ENCODE peak calls at places on chromosome 20, in eight cellular contexts. B is SK-N-SH, K is spleen, S is upper lobe of right lung, Q is AG04449, L is fibroblast of mammary gland, D is RWPE1, E is OCI-LY7. I is an unnamed sample.

GRCh38 chr20:18742841-18743240 is 70.7 kb upstream of the SCP2D1 start:
- DNase-seq in K (no peak), Q (no peak), S (no peak), E (no peak), L (no peak), D (no peak), B (no peak), I (no peak)

GRCh38 chr20:381581-382290 is 1.2 kb downstream of the TRIB3 start:
- DNase-seq in D (peak; percentile 77), Q (no peak), L (peak; percentile 73), S (peak; percentile 90), B (peak; percentile 88), E (peak; percentile 92), K (peak; percentile 96), I (peak; percentile 56)

GRCh38 chr20:51393566-51393965 is 149.0 kb downstream of the NFATC2 start:
- DNase-seq in D (no peak), S (no peak), E (no peak), L (no peak), Q (no peak), K (peak; percentile 68), B (no peak), I (no peak)

GRCh38 chr20:14235355-14235754 is 102.1 kb downstream of the FLRT3 start:
- DNase-seq in L (peak; percentile 83), Q (peak; percentile 33), E (no peak), B (no peak), D (peak; percentile 36), S (no peak), K (no peak), I (no peak)

GRCh38 chr20:1764136-1765033 is 106.8 kb upstream of the SIRPG start:
- DNase-seq in K (peak; percentile 87), D (peak; percentile 79), E (peak; percentile 67), B (peak; percentile 65), Q (peak; percentile 49), L (peak; percentile 86), S (peak; percentile 84), I (peak; percentile 76)

GRCh38 chr20:58855506-58856314 is 3.2 kb downstream of the GNAS start:
- DNase-seq in E (no peak), L (no peak), S (no peak), Q (no peak), D (peak; percentile 75), B (no peak), K (no peak), I (no peak)

GRCh38 chr20:35773154-35773751 is 1.4 kb downstream of the PHF20 start:
- DNase-seq in L (peak; percentile 17), D (no peak), Q (no peak), S (no peak), E (peak; percentile 40), B (no peak), K (peak; percentile 76), I (no peak)

GRCh38 chr20:37337208-37337955 is 8.6 kb upstream of the SRC start:
- DNase-seq in D (no peak), B (no peak), E (no peak), L (no peak), Q (no peak), S (no peak), K (peak; percentile 58), I (no peak)

GRCh38 chr20:62894261-62894660 is 32.0 kb downstream of the DIDO1 start:
- DNase-seq in B (no peak), Q (no peak), L (no peak), E (no peak), D (no peak), S (no peak), K (no peak), I (no peak)

GRCh38 chr20:62892348-62893304 is 31.0 kb upstream of the TCFL5 start:
- DNase-seq in B (no peak), S (no peak), E (no peak), Q (no peak), K (peak; percentile 21), L (no peak), D (no peak), I (no peak)

GRCh38 chr20:62891111-62891510 is 29.5 kb upstream of the TCFL5 start:
- DNase-seq in E (no peak), L (no peak), D (no peak), S (no peak), Q (no peak), B (no peak), K (peak; percentile 44), I (no peak)

GRCh38 chr20:62895539-62895938 is 30.8 kb downstream of the DIDO1 start:
- DNase-seq in S (no peak), Q (no peak), D (no peak), K (no peak), B (no peak), L (no peak), E (no peak), I (no peak)

DNA sequence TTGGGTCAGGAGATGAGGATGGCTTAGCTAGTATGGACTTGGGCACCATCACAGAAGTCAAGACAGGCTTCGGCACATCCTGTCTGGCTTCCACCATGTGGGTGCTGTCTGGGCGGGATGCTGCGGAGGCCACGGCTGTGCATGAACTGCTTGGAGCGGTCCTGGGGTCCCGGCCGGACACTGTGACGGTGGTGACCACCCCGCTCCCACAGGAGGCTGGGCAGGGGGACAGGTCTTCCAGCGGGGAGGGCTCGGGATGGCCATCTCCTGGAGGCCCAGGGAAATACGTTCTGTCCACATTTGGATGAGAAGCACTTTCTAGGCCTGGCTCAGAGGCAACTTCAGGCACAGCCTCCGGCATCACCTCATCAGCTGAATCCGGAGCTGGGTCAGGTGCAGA is 32.1 kb upstream of the TCFL5 start:
- DNase-seq in Q (no peak), L (no peak), E (no peak), S (no peak), B (peak; percentile 57), D (no peak), K (no peak), I (no peak)
- TF ChIP-seq CTCF in Q (no peak), L (peak; percentile 7), E (no peak), S (no peak), B (peak; percentile 32), D (no peak), K (no peak), I (no peak)

GRCh38 chr20:41537865-41538264 is 80.3 kb downstream of the CHD6 start:
- DNase-seq in E (no peak), B (no peak), D (no peak), L (no peak), Q (no peak), S (no peak), K (no peak), I (no peak)

GRCh38 chr20:41544472-41544871 is 73.7 kb downstream of the CHD6 start:
- DNase-seq in B (no peak), D (no peak), L (no peak), Q (no peak), K (no peak), E (no peak), S (no peak), I (no peak)

GRCh38 chr20:41540916-41541315 is 77.3 kb downstream of the CHD6 start:
- DNase-seq in Q (no peak), S (no peak), B (peak; percentile 27), D (no peak), E (no peak), K (no peak), L (peak; percentile 34), I (no peak)

GRCh38 chr20:41538810-41539596 is 79.2 kb downstream of the CHD6 start:
- DNase-seq in D (no peak), K (no peak), Q (no peak), L (no peak), B (no peak), S (no peak), E (no peak), I (no peak)

DNA sequence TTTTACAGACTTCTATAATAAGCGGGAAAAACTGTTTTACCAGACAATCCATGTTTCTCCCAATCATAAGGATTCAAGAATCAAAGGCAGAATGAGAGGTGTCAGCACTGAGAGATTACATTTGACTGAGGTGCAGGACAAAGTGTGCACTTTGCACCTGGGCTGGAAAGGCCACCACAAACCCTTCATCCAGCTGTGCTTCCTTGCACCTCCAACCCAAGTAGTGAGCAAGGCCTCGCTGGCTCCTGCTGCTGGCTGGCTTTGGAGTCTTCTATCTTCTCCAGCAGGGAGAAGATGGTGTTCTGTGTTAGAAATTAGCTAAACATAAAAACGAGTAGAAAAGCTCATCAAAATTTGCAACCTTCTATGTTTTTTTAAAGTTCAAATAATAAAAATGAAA is 77.7 kb downstream of the CHD6 start:
- DNase-seq in K (no peak), B (no peak), Q (no peak), S (no peak), D (no peak), L (no peak), E (no peak), I (no peak)
- TF ChIP-seq CTCF in K (no peak), B (no peak), Q (no peak), S (no peak), D (no peak), L (no peak), E (no peak), I (no peak)

GRCh38 chr20:64247312-64247627 is 8.3 kb upstream of the PCMTD2 start:
- DNase-seq in Q (no peak), B (no peak), S (no peak), L (no peak), D (no peak), K (peak; percentile 68), E (no peak), I (no peak)

GRCh38 chr20:64250027-64250426 is 5.5 kb upstream of the PCMTD2 start:
- DNase-seq in E (no peak), S (no peak), K (no peak), L (no peak), Q (no peak), B (no peak), D (no peak), I (no peak)

GRCh38 chr20:64246616-64247311 is 8.8 kb upstream of the PCMTD2 start:
- DNase-seq in L (no peak), E (no peak), B (peak; percentile 35), S (peak; percentile 52), K (peak; percentile 66), Q (no peak), D (no peak), I (no peak)

GRCh38 chr20:64245746-64246595 is 9.6 kb upstream of the PCMTD2 start:
- DNase-seq in D (no peak), K (peak; percentile 31), S (no peak), L (no peak), E (no peak), B (peak; percentile 11), Q (no peak), I (peak; percentile 31)

GRCh38 chr20:64247970-64248841 is 7.3 kb upstream of the PCMTD2 start:
- DNase-seq in B (no peak), L (no peak), D (no peak), Q (no peak), K (peak; percentile 63), S (peak; percentile 48), E (no peak), I (no peak)
- TF ChIP-seq CTCF in B (no peak), L (no peak), D (no peak), Q (no peak), K (no peak), S (no peak), E (no peak), I (no peak)

GRCh38 chr20:62686869-62687830 is 21.5 kb upstream of the NTSR1 start:
- DNase-seq in S (no peak), D (no peak), K (no peak), L (no peak), E (no peak), B (no peak), Q (no peak), I (no peak)

GRCh38 chr20:62691485-62691884 is 17.2 kb upstream of the NTSR1 start:
- DNase-seq in Q (no peak), S (no peak), K (no peak), B (no peak), L (no peak), D (no peak), E (no peak), I (no peak)

GRCh38 chr20:62689861-62690644 is 18.6 kb upstream of the NTSR1 start:
- DNase-seq in D (no peak), B (no peak), S (no peak), Q (no peak), K (no peak), E (no peak), L (no peak), I (no peak)

GRCh38 chr20:62688083-62688482 is 20.6 kb upstream of the NTSR1 start:
- DNase-seq in D (no peak), E (no peak), K (no peak), L (no peak), Q (no peak), B (no peak), S (no peak), I (no peak)

DNA sequence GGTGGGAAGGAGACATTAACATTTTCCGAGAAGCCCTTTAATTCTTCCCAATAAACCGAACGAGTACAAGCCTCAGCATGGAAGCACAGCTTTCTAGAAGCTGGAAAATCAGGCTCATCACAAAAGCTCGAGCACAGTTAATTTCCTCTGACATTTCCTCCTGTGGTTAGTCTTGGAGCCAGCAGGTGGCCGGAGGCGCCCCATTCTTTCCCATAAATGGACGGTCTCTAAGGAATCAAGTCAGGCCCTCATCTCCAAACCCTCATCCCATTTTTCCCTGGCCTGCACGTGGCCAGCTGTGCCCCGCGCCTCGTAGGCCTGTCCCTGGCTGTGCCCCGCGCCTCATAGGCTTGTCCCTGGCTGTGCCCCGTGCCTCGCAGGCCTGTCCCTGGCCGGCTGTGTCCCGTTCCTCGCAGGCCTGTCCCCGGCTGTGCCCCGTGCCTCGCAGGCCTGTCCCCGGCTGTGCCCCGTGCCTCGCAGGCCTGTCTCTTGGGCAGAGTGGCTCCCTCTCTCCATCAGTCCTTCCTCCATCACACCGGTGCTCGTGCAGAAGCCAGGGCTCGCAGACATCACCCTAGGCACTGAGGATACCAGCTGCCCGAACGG is 19.7 kb upstream of the NTSR1 start:
- DNase-seq in Q (no peak), S (no peak), K (no peak), E (no peak), D (peak; percentile 51), L (no peak), B (no peak), I (no peak)
- TF ChIP-seq CTCF in Q (peak; percentile 15), S (no peak), K (no peak), E (no peak), D (no peak), L (peak; percentile 3), B (peak; percentile 35), I (no peak)